ENCODE peak calls at places on chromosomes 11 and 22, in four cellular contexts. C is type B pancreatic cell, Q is GM13976, M is psoas muscle. V is an unnamed sample.

GRCh38 chr11:10606536-10607208 is 38.2 kb upstream of the LYVE1 start:
- DNase-seq in M (no peak), C (no peak), Q (no peak), V (peak)

GRCh38 chr11:18294862-18295261 is 27.1 kb downstream of the HPS5 start:
- DNase-seq in Q (no peak), C (no peak), M (no peak), V (no peak)

GRCh38 chr11:129852125-129852740 is 36.6 kb downstream of the TMEM45B start:
- DNase-seq in C (no peak), Q (no peak), M (no peak), V (no peak)

GRCh38 chr11:61955031-61955415 is 4.9 kb downstream of the BEST1 start:
- DNase-seq in Q (peak), M (peak), C (peak), V (peak)

GRCh38 chr11:57288771-57289579 is 35.8 kb downstream of the TNKS1BP1 start:
- DNase-seq in Q (no peak), C (no peak), M (no peak), V (no peak)

GRCh38 chr11:61718613-61719302 is 33.7 kb upstream of the MYRF start:
- DNase-seq in M (no peak), C (no peak), Q (no peak), V (no peak)

GRCh38 chr11:45857834-45858492 is 10.7 kb downstream of the CRY2 start:
- DNase-seq in C (no peak), M (peak), Q (no peak), V (no peak)

GRCh38 chr11:57391546-57391945 is 1.1 kb upstream of the PRG2 start:
- DNase-seq in C (no peak), Q (no peak), M (no peak), V (no peak)

GRCh38 chr11:27623945-27624523 is 76.2 kb downstream of the BDNF start:
- DNase-seq in Q (no peak), M (no peak), C (no peak), V (no peak)

GRCh38 chr22:22884010-22884887 is 3.4 kb upstream of the IGLL5 start:
- DNase-seq in C (peak), M (peak), Q (peak), V (peak)

GRCh38 chr11:95154514-95154913 is 64.9 kb downstream of the ENDOD1 start:
- DNase-seq in Q (peak), C (no peak), M (no peak), V (no peak)

GRCh38 chr11:14974723-14975587 is 2.8 kb upstream of the CALCA start:
- DNase-seq in Q (peak), C (no peak), M (peak), V (no peak)

GRCh38 chr11:74570266-74571061 is 21.9 kb upstream of the POLD3 start:
- DNase-seq in C (no peak), Q (peak), M (no peak), V (no peak)

GRCh38 chr11:64542172-64543125 is 48.6 kb upstream of the SLC22A12 start:
- DNase-seq in C (no peak), Q (no peak), M (peak), V (peak)

GRCh38 chr11:37504066-37504611 is 906.1 kb upstream of the RAG2 start:
- DNase-seq in M (no peak), C (no peak), Q (peak), V (no peak)

GRCh38 chr22:21587803-21588611 is 20.5 kb downstream of the UBE2L3 start:
- DNase-seq in M (no peak), Q (peak), C (no peak), V (no peak)

GRCh38 chr11:13120691-13121090 is 111.6 kb downstream of the RASSF10 start:
- DNase-seq in M (no peak), C (no peak), Q (no peak), V (no peak)

GRCh38 chr22:46106279-46107022 is 43.9 kb upstream of the PPARA start:
- DNase-seq in C (no peak), Q (no peak), M (no peak), V (no peak)

GRCh38 chr11:14422052-14422813 is 63.2 kb upstream of the RRAS2 start:
- DNase-seq in C (peak), M (peak), Q (no peak), V (no peak)

GRCh38 chr11:69351460-69351859 is 57.5 kb downstream of the MYEOV start:
- DNase-seq in C (no peak), M (no peak), Q (no peak), V (no peak)

GRCh38 chr11:68816917-68817419 is 24.7 kb downstream of the CPT1A start:
- DNase-seq in C (no peak), M (no peak), Q (no peak), V (no peak)

GRCh38 chr22:44975444-44976262 is 34.2 kb downstream of the PHF21B start:
- DNase-seq in Q (peak), C (peak), M (peak), V (peak)

GRCh38 chr11:866481-866880 is 23.8 kb downstream of the TSPAN4 start:
- DNase-seq in M (no peak), C (no peak), Q (no peak), V (no peak)

GRCh38 chr22:50456466-50457234 is 18.2 kb downstream of the SBF1 start:
- DNase-seq in Q (no peak), C (no peak), M (no peak), V (no peak)
- TF ChIP-seq CTCF in Q (no peak), C (peak), M (no peak), V (no peak)

GRCh38 chr11:113553905-113554304 is 78.7 kb upstream of the DRD2 start:
- DNase-seq in M (no peak), Q (no peak), C (no peak), V (no peak)
- TF ChIP-seq CTCF in M (no peak), Q (no peak), C (peak), V (no peak)

GRCh38 chr11:125129316-125129990 is 18.0 kb upstream of the TMEM218 start:
- DNase-seq in Q (no peak), M (no peak), C (no peak), V (no peak)

GRCh38 chr11:125123194-125123946 is 11.9 kb upstream of the TMEM218 start:
- DNase-seq in M (no peak), Q (no peak), C (no peak), V (no peak)

GRCh38 chr11:125128450-125128849 is 17.0 kb upstream of the TMEM218 start:
- DNase-seq in M (no peak), Q (no peak), C (no peak), V (no peak)

DNA sequence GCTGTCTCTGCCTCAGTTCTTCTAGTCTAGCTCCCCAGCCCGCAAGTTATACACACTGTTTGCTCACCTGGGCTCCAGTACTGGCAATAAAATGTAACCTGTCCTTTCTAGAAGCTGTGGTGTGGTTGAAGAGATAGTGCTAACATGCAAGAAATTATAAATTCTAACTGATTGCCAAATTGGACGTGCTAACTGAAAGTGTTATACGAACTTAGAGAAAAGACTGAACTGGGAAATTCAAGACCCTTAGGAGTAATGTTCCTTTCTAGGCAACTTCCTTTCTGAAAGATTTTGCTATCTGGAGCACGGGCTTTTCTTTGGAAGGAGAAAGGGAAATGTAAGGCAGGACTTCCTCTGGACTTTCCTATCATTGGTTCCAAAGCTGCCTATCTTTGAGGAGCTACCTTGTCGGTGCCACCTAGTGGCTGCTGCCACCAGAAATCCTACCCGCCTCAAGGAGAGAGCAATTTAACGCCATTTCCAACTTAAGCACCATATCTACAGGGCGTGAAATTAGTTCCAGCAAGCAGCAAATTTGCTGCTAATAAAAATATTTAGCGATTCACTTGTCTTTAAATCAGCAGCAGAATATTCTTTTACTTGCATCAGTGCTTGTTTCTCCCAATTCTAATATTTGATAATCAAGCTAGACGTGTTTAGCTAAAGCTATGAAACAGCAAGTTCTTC is 12.7 kb upstream of the TMEM218 start:
- DNase-seq in Q (peak), M (peak), C (no peak), V (no peak)
- TF ChIP-seq CTCF in Q (peak), M (peak), C (peak), V (peak)

DNA sequence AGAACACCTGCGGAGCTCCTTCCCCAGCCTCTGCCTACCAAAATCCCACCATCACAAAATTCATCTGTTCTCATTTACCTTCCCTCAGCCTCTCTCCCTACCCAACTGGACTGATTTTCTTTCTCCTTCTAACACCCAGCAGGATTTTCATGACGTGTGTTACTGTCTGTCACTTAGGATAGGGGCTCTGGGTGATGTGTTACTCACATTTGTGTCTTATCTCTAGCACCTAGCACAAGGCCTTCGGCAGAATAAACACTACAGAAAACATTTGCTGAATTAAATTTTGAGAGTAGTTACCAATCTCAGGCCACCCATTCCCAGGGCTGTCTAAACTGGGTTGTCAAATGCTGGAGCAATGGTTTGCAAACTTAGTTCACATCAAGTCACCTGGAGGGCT is 88.0 kb downstream of the NTM start:
- DNase-seq in C (no peak), Q (no peak), M (no peak), V (no peak)
- TF ChIP-seq CTCF in C (no peak), Q (no peak), M (no peak), V (no peak)

GRCh38 chr22:20528405-20528978 is 21.1 kb downstream of the MED15 start:
- DNase-seq in Q (no peak), C (no peak), M (no peak), V (no peak)

GRCh38 chr22:20526305-20526627 is 18.9 kb downstream of the MED15 start:
- DNase-seq in M (no peak), Q (no peak), C (no peak), V (no peak)

GRCh38 chr22:20524004-20524481 is 16.6 kb downstream of the MED15 start:
- DNase-seq in M (no peak), Q (peak), C (no peak), V (no peak)

GRCh38 chr22:20525048-20525447 is 17.6 kb downstream of the MED15 start:
- DNase-seq in M (no peak), C (no peak), Q (no peak), V (no peak)

DNA sequence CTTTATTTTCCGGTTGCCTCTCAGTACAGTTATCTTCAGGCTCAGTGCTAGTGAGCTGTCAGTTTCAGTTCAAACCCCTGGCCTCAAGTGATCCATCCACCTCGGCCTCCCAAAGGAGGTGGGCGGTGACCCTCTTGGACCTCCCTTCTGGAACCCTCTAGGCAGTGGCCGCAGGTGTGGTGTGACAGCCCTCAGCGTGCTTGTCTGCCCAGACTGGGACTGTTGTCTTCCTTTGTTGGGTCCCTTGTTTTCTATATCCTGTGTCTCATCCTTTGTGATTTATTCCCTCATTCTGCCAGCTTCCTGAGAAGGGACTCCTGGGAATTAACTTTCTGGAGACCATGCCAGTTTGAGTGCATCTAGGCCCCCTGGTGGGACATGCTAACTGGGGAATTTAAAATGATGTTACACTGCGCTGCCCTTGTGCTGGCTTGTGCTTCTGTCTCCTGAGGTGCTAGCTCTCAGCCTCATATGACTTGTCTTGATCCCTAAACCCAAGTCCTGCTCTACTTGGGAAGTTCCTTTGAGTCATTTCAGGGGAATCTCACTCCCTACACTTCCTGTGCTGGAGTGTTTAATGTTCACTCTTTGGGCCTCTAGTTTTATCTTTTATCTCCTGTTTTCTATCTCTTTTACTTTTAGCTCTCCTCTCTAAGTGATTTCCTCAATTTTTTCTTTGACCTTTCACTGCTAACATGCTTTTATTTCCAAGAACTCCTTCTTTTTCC is 19.4 kb downstream of the MED15 start:
- DNase-seq in M (no peak), C (no peak), Q (no peak), V (no peak)
- TF ChIP-seq CTCF in M (no peak), C (no peak), Q (no peak), V (no peak)

DNA sequence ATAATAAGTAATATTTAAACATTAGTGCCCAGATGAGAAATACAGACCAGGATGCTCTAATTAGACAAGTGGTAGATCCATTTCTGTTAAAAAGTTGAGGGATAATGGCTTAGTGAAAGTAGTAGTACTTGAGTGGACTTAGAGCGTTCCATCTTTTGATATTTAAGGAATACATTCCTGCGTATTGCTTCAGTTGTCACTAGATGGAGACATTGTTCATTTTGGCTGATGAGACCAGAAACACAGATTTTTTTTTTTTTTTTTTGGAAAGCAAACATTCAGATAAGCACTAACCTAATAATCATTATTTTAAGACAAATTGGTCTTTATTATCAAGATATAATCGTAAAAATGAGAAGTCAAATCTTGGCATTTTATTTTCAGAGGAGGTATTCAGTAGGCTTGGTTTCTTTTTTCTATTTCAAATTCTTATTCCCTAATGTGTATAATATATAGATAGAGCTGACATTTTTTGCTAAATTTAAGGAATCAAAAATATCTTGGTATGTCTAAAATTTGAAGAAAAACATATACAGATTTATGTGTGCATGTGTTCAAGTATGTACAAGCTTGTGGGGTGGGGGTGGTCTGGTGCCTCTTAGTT is 92.9 kb downstream of the DYNC2H1 start:
- DNase-seq in C (no peak), Q (peak), M (no peak), V (no peak)
- TF ChIP-seq CTCF in C (peak), Q (peak), M (peak), V (no peak)

GRCh38 chr11:93540337-93540736 is 2.9 kb downstream of the SMCO4 start:
- DNase-seq in Q (no peak), M (no peak), C (no peak), V (no peak)
- TF ChIP-seq CTCF in Q (no peak), M (no peak), C (no peak), V (no peak)

GRCh38 chr11:72103754-72104167 is 664 bp upstream of the LAMTOR1 start:
- DNase-seq in M (no peak), C (no peak), Q (no peak), V (no peak)

GRCh38 chr11:72100462-72100861 is 2.6 kb downstream of the LAMTOR1 start:
- DNase-seq in M (no peak), Q (no peak), C (no peak), V (peak)

GRCh38 chr11:72102631-72102945 is 509 bp downstream of the LAMTOR1 start:
- DNase-seq in M (no peak), C (no peak), Q (no peak), V (no peak)

GRCh38 chr11:72102162-72102561 is 935 bp downstream of the LAMTOR1 start:
- DNase-seq in M (no peak), Q (no peak), C (no peak), V (no peak)

GRCh38 chr11:72102946-72103753 is at the start of gene LAMTOR1:
- DNase-seq in C (peak), Q (peak), M (peak), V (peak)
- TF ChIP-seq CTCF in C (peak), Q (no peak), M (peak), V (peak)